ENCODE peak calls at places on chromosomes 2 and 18, in seven cellular contexts. S is A549, O is RWPE1, G is body of pancreas, M is heart left ventricle, D is pancreas, W is left ventricle myocardium inferior. V is an unnamed sample.

GRCh38 chr2:220434365-220434764 is 806.9 kb downstream of the SLC4A3 start:
- DNase-seq in S (peak; percentile 27), O (peak; percentile 18), G (no peak), M (no peak), D (no peak), W (no peak), V (no peak)

GRCh38 chr2:42860518-42861094 is 68.2 kb upstream of the HAAO start:
- DNase-seq in S (no peak), O (no peak), G (no peak), M (no peak), D (no peak), W (no peak), V (no peak)

GRCh38 chr2:33395660-33396249 is 80.7 kb upstream of the RASGRP3 start:
- DNase-seq in S (peak; percentile 78), O (no peak), G (peak; percentile 49), M (peak; percentile 23), D (no peak), W (no peak), V (peak; percentile 13)

GRCh38 chr2:19897623-19898245 is 4.0 kb downstream of the TTC32 start:
- DNase-seq in S (no peak), O (no peak), G (no peak), M (no peak), D (no peak), W (no peak), V (no peak)

GRCh38 chr2:225437319-225437718 is 37.8 kb downstream of the NYAP2 start:
- DNase-seq in S (no peak), O (no peak), G (no peak), M (no peak), D (no peak), W (no peak), V (no peak)

GRCh38 chr2:171745806-171746205 is 58.5 kb downstream of the DYNC1I2 start:
- DNase-seq in S (no peak), O (no peak), G (no peak), M (no peak), D (no peak), W (no peak), V (no peak)

GRCh38 chr2:236871500-236872001 is 214.1 kb upstream of the COPS8 start:
- DNase-seq in S (peak; percentile 59), O (peak; percentile 86), G (peak; percentile 76), M (peak; percentile 27), D (no peak), W (peak; percentile 31), V (no peak)

GRCh38 chr18:424071-424868 is 76.2 kb downstream of the COLEC12 start:
- DNase-seq in S (no peak), O (no peak), G (no peak), M (no peak), D (no peak), W (no peak), V (no peak)

GRCh38 chr18:12686100-12686499 is 16.4 kb downstream of the CEP76 start:
- DNase-seq in S (peak; percentile 55), O (no peak), G (no peak), M (no peak), D (no peak), W (no peak), V (no peak)

GRCh38 chr2:230824406-230824978 is 40.2 kb upstream of the ITM2C start:
- DNase-seq in S (peak; percentile 81), O (peak; percentile 59), G (peak; percentile 76), M (peak; percentile 62), D (no peak), W (no peak), V (no peak)

GRCh38 chr2:96493072-96493471 is 12.1 kb downstream of the NEURL3 start:
- DNase-seq in S (peak; percentile 42), O (peak; percentile 87), G (no peak), M (no peak), D (no peak), W (no peak), V (no peak)

GRCh38 chr18:51513525-51513924 is 316.0 kb upstream of the MEX3C start:
- DNase-seq in S (peak; percentile 48), O (peak; percentile 32), G (no peak), M (no peak), D (no peak), W (no peak), V (no peak)

GRCh38 chr18:38751897-38752296 is 1186.3 kb upstream of the CELF4 start:
- DNase-seq in S (no peak), O (no peak), G (no peak), M (no peak), D (no peak), W (no peak), V (no peak)

GRCh38 chr2:237729681-237730475 is 68.7 kb upstream of the RBM44 start:
- DNase-seq in S (no peak), O (no peak), G (no peak), M (no peak), D (no peak), W (no peak), V (no peak)

GRCh38 chr2:161414385-161415040 is 1.6 kb upstream of the TBR1 start:
- DNase-seq in S (peak; percentile 47), O (peak; percentile 25), G (no peak), M (no peak), D (peak; percentile 78), W (no peak), V (peak; percentile 27)

GRCh38 chr18:23137788-23138216 is 2.5 kb downstream of the CABLES1 start:
- DNase-seq in S (no peak), O (no peak), G (no peak), M (no peak), D (no peak), W (no peak), V (no peak)

GRCh38 chr2:70113396-70114100 is 26.3 kb downstream of the PCBP1 start:
- DNase-seq in S (no peak), O (no peak), G (no peak), M (no peak), D (no peak), W (no peak), V (no peak)

GRCh38 chr2:190804182-190804795 is 76.3 kb upstream of the GLS start:
- DNase-seq in S (peak; percentile 27), O (peak; percentile 18), G (no peak), M (no peak), D (no peak), W (no peak), V (no peak)

GRCh38 chr2:3534251-3534814 is 15.0 kb upstream of the ADI1 start:
- DNase-seq in S (no peak), O (no peak), G (no peak), M (no peak), D (no peak), W (no peak), V (no peak)

GRCh38 chr18:22045221-22045918 is 124.0 kb upstream of the GATA6 start:
- DNase-seq in S (no peak), O (no peak), G (peak; percentile 85), M (no peak), D (no peak), W (no peak), V (no peak)

GRCh38 chr18:79871481-79872091 is 73.8 kb downstream of the KCNG2 start:
- DNase-seq in S (no peak), O (no peak), G (no peak), M (no peak), D (peak; percentile 60), W (no peak), V (no peak)

GRCh38 chr2:142259356-142259755 is 128.5 kb upstream of the LRP1B start:
- DNase-seq in S (no peak), O (no peak), G (no peak), M (no peak), D (no peak), W (no peak), V (no peak)

DNA sequence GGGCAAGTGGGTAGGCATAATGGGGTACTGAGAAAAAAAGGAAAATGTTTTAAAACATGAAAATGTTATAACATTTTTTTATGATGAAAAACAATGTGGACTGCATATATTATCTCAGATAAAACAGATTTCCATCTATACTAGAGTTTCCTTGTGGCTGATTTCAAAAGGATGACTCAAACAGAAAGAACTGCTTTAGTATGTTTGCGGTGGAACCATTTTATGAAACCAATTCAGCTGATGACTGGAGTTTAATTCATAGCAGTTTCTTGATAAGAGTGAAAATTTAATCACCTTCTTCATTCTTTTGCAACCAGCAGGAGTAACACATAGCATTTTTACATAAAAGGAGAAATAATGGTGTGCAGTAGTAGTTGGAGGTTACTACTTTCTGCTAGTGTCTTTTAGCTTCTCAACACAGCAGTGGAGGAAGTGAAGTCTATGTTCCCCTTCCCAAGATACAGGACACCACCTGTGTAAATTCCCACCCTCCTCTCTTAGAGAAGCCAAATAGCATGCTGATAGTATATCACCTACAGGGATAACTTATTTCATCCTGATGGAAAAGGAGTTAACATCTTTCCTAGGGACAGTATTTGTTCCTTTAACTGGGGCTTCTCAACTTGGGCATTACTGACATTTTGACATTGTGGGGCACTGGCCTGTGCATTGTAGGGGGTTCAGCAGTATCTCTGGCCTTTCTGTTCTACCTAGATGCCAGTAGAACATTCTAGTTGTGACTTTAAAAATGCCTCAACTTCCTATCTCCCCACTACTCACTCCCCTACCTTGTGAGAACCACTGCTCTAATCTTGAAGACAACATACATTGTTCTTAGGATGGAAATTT is 29.9 kb downstream of the PELI1 start:
- DNase-seq in S (no peak), O (peak; percentile 13), G (peak; percentile 70), M (no peak), D (no peak), W (no peak), V (no peak)
- H3K27ac ChIP-seq in S (no peak overlapping the region), O (no peak overlapping the region), G (peak overlapping the region; percentile 80), M (no peak overlapping the region), D (no peak overlapping the region), W (peak overlapping the region; percentile 27), V (peak overlapping the region; percentile 77)

GRCh38 chr18:33232318-33232626 is 208.2 kb downstream of the CCDC178 start:
- DNase-seq in S (no peak), O (no peak), G (no peak), M (no peak), D (no peak), W (no peak), V (no peak)

GRCh38 chr18:33231474-33232317 is 208.8 kb downstream of the CCDC178 start:
- DNase-seq in S (peak; percentile 54), O (peak; percentile 10), G (peak; percentile 75), M (peak; percentile 49), D (peak; percentile 38), W (peak; percentile 19), V (peak; percentile 11)
- TF ChIP-seq CTCF in S (peak; percentile 60), O (peak; percentile 92), G (peak; percentile 60), M (peak; percentile 93), D (peak; percentile 66), W (peak; percentile 93), V (peak; percentile 71)

DNA sequence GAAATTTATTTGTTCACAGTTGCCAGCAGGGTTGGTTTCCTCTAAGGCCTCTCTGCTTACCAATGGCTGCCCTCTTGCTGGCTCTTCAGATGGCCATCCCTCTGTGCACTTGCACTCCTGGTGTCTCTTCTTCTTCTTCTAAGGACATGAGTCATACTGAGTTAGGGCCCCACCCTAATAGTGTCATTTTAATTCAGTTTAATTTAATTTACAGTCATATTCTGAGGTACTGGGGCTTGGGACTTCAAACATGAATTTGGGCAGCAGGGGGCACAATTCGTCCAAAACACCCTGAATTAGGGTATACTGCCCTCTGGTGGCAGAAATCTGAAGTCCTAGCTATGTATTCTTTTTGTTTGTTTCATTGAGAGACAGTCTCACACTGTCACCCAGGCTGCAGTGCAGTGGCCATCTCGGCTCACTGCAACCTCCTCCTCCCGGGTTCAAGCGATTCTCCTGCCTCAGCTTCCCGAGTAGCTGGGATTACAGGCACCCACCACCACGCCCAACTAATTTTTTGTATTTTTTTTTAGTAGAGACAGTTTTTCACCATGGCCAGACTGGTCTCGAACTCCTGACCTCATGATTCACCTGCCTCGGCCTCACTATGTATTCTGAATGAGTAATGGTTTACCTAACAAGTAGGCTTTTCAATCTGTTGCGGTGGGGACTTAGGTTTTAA is 19.8 kb downstream of the SLC4A1AP start:
- DNase-seq in S (peak; percentile 95), O (peak; percentile 68), G (peak; percentile 91), M (peak; percentile 76), D (no peak), W (peak; percentile 39), V (peak; percentile 89)
- H3K27ac ChIP-seq in S (peak overlapping the region; percentile 78), O (peak overlapping the region; percentile 55), G (peak overlapping the region; percentile 75), M (no peak overlapping the region), D (no peak overlapping the region), W (no peak overlapping the region), V (peak overlapping the region; percentile 55)

GRCh38 chr2:5932556-5933469 is 240.6 kb downstream of the SOX11 start:
- DNase-seq in S (no peak), O (no peak), G (peak; percentile 42), M (peak; percentile 54), D (peak; percentile 74), W (peak; percentile 62), V (peak; percentile 66)
- TF ChIP-seq CTCF in S (no peak), O (no peak), G (no peak), M (no peak), D (no peak), W (peak; percentile 36), V (peak; percentile 43)

V was measured in heart right ventricle.